ENCODE peak calls at places on chromosomes 7 and 10, in six cellular contexts. One of them, this sample, is unnamed.

GRCh38 chr10:3779146-3779707 is 5.8 kb downstream of the KLF6 start:
- DNase-seq in substantia nigra: no peak
- DNase-seq in spleen: peak
- DNase-seq in psoas muscle: no peak
- DNase-seq in brain microvascular endothelial cell: peak
- DNase-seq in GM23248: peak
- DNase-seq in this sample: peak

GRCh38 chr10:78556700-78557432 is 511.9 kb upstream of the ZMIZ1 start:
- DNase-seq in substantia nigra: no peak
- DNase-seq in spleen: no peak
- DNase-seq in psoas muscle: no peak
- DNase-seq in brain microvascular endothelial cell: no peak
- DNase-seq in GM23248: no peak
- DNase-seq in this sample: no peak

GRCh38 chr10:26527018-26527417 is 88.9 kb downstream of the APBB1IP start:
- DNase-seq in substantia nigra: no peak
- DNase-seq in spleen: no peak
- DNase-seq in psoas muscle: no peak
- DNase-seq in brain microvascular endothelial cell: no peak
- DNase-seq in GM23248: no peak
- DNase-seq in this sample: no peak

GRCh38 chr10:48932831-48933670 is 6.6 kb downstream of the LRRC18 start:
- DNase-seq in substantia nigra: no peak
- DNase-seq in spleen: no peak
- DNase-seq in psoas muscle: no peak
- DNase-seq in brain microvascular endothelial cell: no peak
- DNase-seq in GM23248: peak
- DNase-seq in this sample: peak

GRCh38 chr7:91685544-91685943 is 195.0 kb downstream of the MTERF1 start:
- DNase-seq in substantia nigra: no peak
- DNase-seq in spleen: no peak
- DNase-seq in psoas muscle: no peak
- DNase-seq in brain microvascular endothelial cell: peak
- DNase-seq in GM23248: peak
- DNase-seq in this sample: no peak

GRCh38 chr7:101120315-101120714 is 6.6 kb upstream of the SERPINE1 start:
- DNase-seq in substantia nigra: no peak
- DNase-seq in spleen: no peak
- DNase-seq in psoas muscle: no peak
- DNase-seq in brain microvascular endothelial cell: no peak
- DNase-seq in GM23248: no peak
- DNase-seq in this sample: no peak

GRCh38 chr7:143876218-143876617 is 25.8 kb downstream of the TCAF1 start:
- DNase-seq in substantia nigra: no peak
- DNase-seq in spleen: no peak
- DNase-seq in psoas muscle: no peak
- DNase-seq in brain microvascular endothelial cell: no peak
- DNase-seq in GM23248: no peak
- DNase-seq in this sample: no peak

GRCh38 chr10:121217331-121217730 is 366.2 kb downstream of the WDR11 start:
- DNase-seq in substantia nigra: no peak
- DNase-seq in spleen: no peak
- DNase-seq in psoas muscle: no peak
- DNase-seq in brain microvascular endothelial cell: no peak
- DNase-seq in GM23248: no peak
- DNase-seq in this sample: no peak

GRCh38 chr7:69780377-69780776 is 182.1 kb downstream of the AUTS2 start:
- DNase-seq in substantia nigra: no peak
- DNase-seq in spleen: no peak
- DNase-seq in psoas muscle: no peak
- DNase-seq in brain microvascular endothelial cell: no peak
- DNase-seq in GM23248: no peak
- DNase-seq in this sample: no peak

GRCh38 chr7:2016021-2016631 is 216.6 kb downstream of the MAD1L1 start:
- DNase-seq in substantia nigra: no peak
- DNase-seq in spleen: peak
- DNase-seq in psoas muscle: peak
- DNase-seq in brain microvascular endothelial cell: no peak
- DNase-seq in GM23248: no peak
- DNase-seq in this sample: peak

GRCh38 chr10:49649294-49649693 is 30.2 kb upstream of the C10orf53 start:
- DNase-seq in substantia nigra: no peak
- DNase-seq in spleen: no peak
- DNase-seq in psoas muscle: no peak
- DNase-seq in brain microvascular endothelial cell: peak
- DNase-seq in GM23248: peak
- DNase-seq in this sample: no peak

GRCh38 chr10:50271564-50272250 is 20.4 kb upstream of the ASAH2 start:
- DNase-seq in substantia nigra: no peak
- DNase-seq in spleen: no peak
- DNase-seq in psoas muscle: no peak
- DNase-seq in brain microvascular endothelial cell: no peak
- DNase-seq in GM23248: no peak
- DNase-seq in this sample: no peak

GRCh38 chr10:101512741-101513140 is 75.3 kb downstream of the POLL start:
- DNase-seq in substantia nigra: no peak
- DNase-seq in spleen: no peak
- DNase-seq in psoas muscle: no peak
- DNase-seq in brain microvascular endothelial cell: no peak
- DNase-seq in GM23248: peak
- DNase-seq in this sample: no peak

GRCh38 chr10:101301111-101301731 is 52.7 kb upstream of the BTRC start:
- DNase-seq in substantia nigra: peak
- DNase-seq in spleen: no peak
- DNase-seq in psoas muscle: peak
- DNase-seq in brain microvascular endothelial cell: peak
- DNase-seq in GM23248: peak
- DNase-seq in this sample: peak

GRCh38 chr7:74417419-74417971 is 36.2 kb upstream of the GTF2IRD1 start:
- DNase-seq in substantia nigra: peak
- DNase-seq in spleen: peak
- DNase-seq in psoas muscle: peak
- DNase-seq in brain microvascular endothelial cell: peak
- DNase-seq in GM23248: peak
- DNase-seq in this sample: peak

GRCh38 chr7:27967639-27968038 is 213.0 kb downstream of the JAZF1 start:
- DNase-seq in substantia nigra: no peak
- DNase-seq in spleen: no peak
- DNase-seq in psoas muscle: no peak
- DNase-seq in brain microvascular endothelial cell: no peak
- DNase-seq in GM23248: no peak
- DNase-seq in this sample: no peak

GRCh38 chr7:27965650-27966049 is 214.9 kb downstream of the JAZF1 start:
- DNase-seq in substantia nigra: no peak
- DNase-seq in spleen: no peak
- DNase-seq in psoas muscle: no peak
- DNase-seq in brain microvascular endothelial cell: no peak
- DNase-seq in GM23248: no peak
- DNase-seq in this sample: no peak

GRCh38 chr7:27962250-27962649 is 218.3 kb downstream of the JAZF1 start:
- DNase-seq in substantia nigra: no peak
- DNase-seq in spleen: no peak
- DNase-seq in psoas muscle: no peak
- DNase-seq in brain microvascular endothelial cell: no peak
- DNase-seq in GM23248: peak
- DNase-seq in this sample: no peak

GRCh38 chr7:27966219-27966780 is 214.3 kb downstream of the JAZF1 start:
- DNase-seq in substantia nigra: no peak
- DNase-seq in spleen: no peak
- DNase-seq in psoas muscle: no peak
- DNase-seq in brain microvascular endothelial cell: no peak
- DNase-seq in GM23248: no peak
- DNase-seq in this sample: no peak

DNA sequence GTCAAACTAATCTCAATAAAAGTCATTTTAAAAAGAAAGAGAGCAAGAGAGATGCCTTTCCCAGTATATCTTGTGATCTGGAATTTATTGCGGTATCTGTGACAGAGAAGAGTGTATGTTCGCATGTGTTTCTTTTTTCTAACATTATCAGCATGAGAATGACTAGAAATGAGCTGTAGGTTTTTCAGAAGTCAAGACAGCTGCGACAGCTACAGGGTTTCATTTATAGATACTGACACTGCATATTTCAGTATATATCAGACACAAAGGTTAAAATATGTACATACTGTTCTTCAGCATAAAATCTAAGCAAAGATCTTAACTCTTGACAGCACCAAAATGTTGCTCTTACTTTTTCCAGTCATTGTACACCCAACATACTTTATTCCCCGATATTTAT is 215.8 kb downstream of the JAZF1 start:
- DNase-seq in substantia nigra: no peak
- DNase-seq in spleen: no peak
- DNase-seq in psoas muscle: no peak
- DNase-seq in brain microvascular endothelial cell: no peak
- DNase-seq in GM23248: no peak
- DNase-seq in this sample: no peak
- H3K27ac ChIP-seq in substantia nigra: no peak
- H3K27ac ChIP-seq in spleen: no peak
- H3K27ac ChIP-seq in psoas muscle: no peak
- H3K27ac ChIP-seq in brain microvascular endothelial cell: no peak
- H3K27ac ChIP-seq in GM23248: no peak
- H3K27ac ChIP-seq in this sample: no peak

GRCh38 chr10:62811159-62811875 is 4.8 kb downstream of the EGR2 start:
- DNase-seq in substantia nigra: no peak
- DNase-seq in spleen: no peak
- DNase-seq in psoas muscle: no peak
- DNase-seq in brain microvascular endothelial cell: no peak
- DNase-seq in GM23248: no peak
- DNase-seq in this sample: no peak
- H3K27ac ChIP-seq in substantia nigra: no peak
- H3K27ac ChIP-seq in spleen: no peak
- H3K27ac ChIP-seq in psoas muscle: no peak
- H3K27ac ChIP-seq in brain microvascular endothelial cell: no peak
- H3K27ac ChIP-seq in GM23248: no peak
- H3K27ac ChIP-seq in this sample: no peak

GRCh38 chr7:24727165-24728120 is 29.8 kb downstream of the GSDME start:
- DNase-seq in substantia nigra: no peak
- DNase-seq in spleen: no peak
- DNase-seq in psoas muscle: peak
- DNase-seq in brain microvascular endothelial cell: no peak
- DNase-seq in GM23248: no peak
- DNase-seq in this sample: no peak
- H3K27ac ChIP-seq in substantia nigra: no peak
- H3K27ac ChIP-seq in spleen: no peak
- H3K27ac ChIP-seq in psoas muscle: no peak
- H3K27ac ChIP-seq in brain microvascular endothelial cell: no peak
- H3K27ac ChIP-seq in GM23248: no peak
- H3K27ac ChIP-seq in this sample: no peak

GRCh38 chr10:31381171-31381570 is 62.2 kb downstream of the ZEB1 start:
- DNase-seq in substantia nigra: no peak
- DNase-seq in spleen: no peak
- DNase-seq in psoas muscle: no peak
- DNase-seq in brain microvascular endothelial cell: no peak
- DNase-seq in GM23248: no peak
- DNase-seq in this sample: no peak

GRCh38 chr10:31384589-31384949 is 65.6 kb downstream of the ZEB1 start:
- DNase-seq in substantia nigra: no peak
- DNase-seq in spleen: no peak
- DNase-seq in psoas muscle: no peak
- DNase-seq in brain microvascular endothelial cell: no peak
- DNase-seq in GM23248: peak
- DNase-seq in this sample: no peak

GRCh38 chr10:31383810-31384588 is 65.0 kb downstream of the ZEB1 start:
- DNase-seq in substantia nigra: no peak
- DNase-seq in spleen: no peak
- DNase-seq in psoas muscle: no peak
- DNase-seq in brain microvascular endothelial cell: no peak
- DNase-seq in GM23248: no peak
- DNase-seq in this sample: no peak

GRCh38 chr10:31381766-31382316 is 62.8 kb downstream of the ZEB1 start:
- DNase-seq in substantia nigra: no peak
- DNase-seq in spleen: no peak
- DNase-seq in psoas muscle: no peak
- DNase-seq in brain microvascular endothelial cell: peak
- DNase-seq in GM23248: peak
- DNase-seq in this sample: peak
- H3K27ac ChIP-seq in substantia nigra: no peak
- H3K27ac ChIP-seq in spleen: no peak
- H3K27ac ChIP-seq in psoas muscle: no peak
- H3K27ac ChIP-seq in brain microvascular endothelial cell: no peak
- H3K27ac ChIP-seq in GM23248: no peak
- H3K27ac ChIP-seq in this sample: peak

GRCh38 chr7:150402671-150403321 is 23.7 kb downstream of the ZNF775 start:
- DNase-seq in substantia nigra: no peak
- DNase-seq in spleen: no peak
- DNase-seq in psoas muscle: no peak
- DNase-seq in brain microvascular endothelial cell: no peak
- DNase-seq in GM23248: no peak
- DNase-seq in this sample: peak

GRCh38 chr7:150401861-150402631 is 22.9 kb downstream of the ZNF775 start:
- DNase-seq in substantia nigra: no peak
- DNase-seq in spleen: no peak
- DNase-seq in psoas muscle: no peak
- DNase-seq in brain microvascular endothelial cell: no peak
- DNase-seq in GM23248: no peak
- DNase-seq in this sample: peak

GRCh38 chr7:150404172-150404784 is 25.1 kb downstream of the ZNF775 start:
- DNase-seq in substantia nigra: no peak
- DNase-seq in spleen: peak
- DNase-seq in psoas muscle: no peak
- DNase-seq in brain microvascular endothelial cell: no peak
- DNase-seq in GM23248: peak
- DNase-seq in this sample: no peak

GRCh38 chr7:150404785-150405583 is 25.9 kb downstream of the ZNF775 start:
- DNase-seq in substantia nigra: peak
- DNase-seq in spleen: peak
- DNase-seq in psoas muscle: peak
- DNase-seq in brain microvascular endothelial cell: peak
- DNase-seq in GM23248: peak
- DNase-seq in this sample: peak

DNA sequence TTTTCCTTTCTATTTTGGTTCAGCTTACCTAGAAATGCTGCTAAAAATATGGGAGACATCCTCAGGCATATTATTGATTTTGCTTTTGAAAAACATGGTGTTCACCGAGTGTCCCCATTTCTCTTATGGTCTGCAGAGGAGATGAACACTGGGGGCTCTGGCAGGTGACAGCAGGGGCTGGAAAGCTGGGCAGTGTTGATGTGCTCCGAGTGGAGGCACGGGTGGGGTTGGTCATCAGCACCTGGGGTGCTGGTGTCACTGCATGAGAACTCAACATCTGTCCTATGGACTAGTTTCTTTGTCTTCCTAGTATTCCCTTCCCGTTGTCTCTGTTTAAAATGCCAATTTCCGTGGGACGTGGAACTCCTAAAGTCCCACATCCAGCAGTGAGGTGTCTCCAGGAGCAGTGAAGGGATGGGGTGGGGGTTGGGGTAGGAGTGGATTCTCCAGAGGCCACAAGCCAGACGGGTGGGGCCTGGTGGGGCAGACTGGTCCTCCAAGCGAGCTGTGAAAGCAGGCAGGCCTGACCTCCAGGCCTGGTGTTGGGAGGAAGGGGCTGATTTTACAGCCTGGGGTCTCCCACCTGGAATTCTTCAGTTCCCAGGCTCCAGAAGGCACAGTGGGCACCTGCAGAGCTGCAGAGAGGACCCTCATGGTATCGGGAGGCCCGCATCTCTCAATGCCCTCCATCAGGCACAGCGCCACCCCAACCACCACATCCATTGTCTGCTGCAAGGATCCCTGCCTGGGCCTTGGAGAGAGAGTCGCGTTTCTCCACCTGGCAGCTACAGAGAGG is 24.4 kb downstream of the ZNF775 start:
- DNase-seq in substantia nigra: no peak
- DNase-seq in spleen: peak
- DNase-seq in psoas muscle: no peak
- DNase-seq in brain microvascular endothelial cell: no peak
- DNase-seq in GM23248: no peak
- DNase-seq in this sample: peak
- H3K27ac ChIP-seq in substantia nigra: no peak
- H3K27ac ChIP-seq in spleen: peak
- H3K27ac ChIP-seq in psoas muscle: peak
- H3K27ac ChIP-seq in brain microvascular endothelial cell: no peak
- H3K27ac ChIP-seq in GM23248: no peak
- H3K27ac ChIP-seq in this sample: no peak

This sample was measured in osteoblast.